ENCODE peak calls at places on chromosomes 3 and 15, in four cellular contexts. One of them, this sample, is unnamed. For H3K4me1, the result is how much of the 10 kb centered on the place peaks cover.

GRCh38 chr3:30640856-30641255 is 34.5 kb downstream of the TGFBR2 start:
- DNase-seq in K562: no peak
- DNase-seq in GM12878: no peak
- DNase-seq in HepG2: no peak
- DNase-seq in this sample: no peak

GRCh38 chr3:38907426-38907825 is 91.4 kb upstream of the SCN10A start:
- DNase-seq in K562: no peak
- DNase-seq in GM12878: no peak
- DNase-seq in HepG2: no peak
- DNase-seq in this sample: no peak

GRCh38 chr3:43181202-43181910 is 75.5 kb upstream of the POMGNT2 start:
- DNase-seq in K562: no peak
- DNase-seq in GM12878: peak
- DNase-seq in HepG2: no peak
- DNase-seq in this sample: no peak

GRCh38 chr3:50125541-50126286 is 29.4 kb upstream of the SEMA3F start:
- DNase-seq in K562: no peak
- DNase-seq in GM12878: no peak
- DNase-seq in HepG2: no peak
- DNase-seq in this sample: peak

GRCh38 chr3:195226445-195226844 is 44.5 kb downstream of the XXYLT1 start:
- DNase-seq in K562: no peak
- DNase-seq in GM12878: no peak
- DNase-seq in HepG2: no peak
- DNase-seq in this sample: peak

GRCh38 chr3:136343873-136344281 is 93.7 kb downstream of the PCCB start:
- DNase-seq in K562: peak
- DNase-seq in GM12878: no peak
- DNase-seq in HepG2: peak
- DNase-seq in this sample: no peak

GRCh38 chr3:134432236-134432635 is 53.5 kb downstream of the ANAPC13 start:
- DNase-seq in K562: no peak
- DNase-seq in GM12878: no peak
- DNase-seq in HepG2: no peak
- DNase-seq in this sample: no peak

GRCh38 chr15:42319206-42319605 is 40.1 kb upstream of the CAPN3 start:
- DNase-seq in K562: no peak
- DNase-seq in GM12878: no peak
- DNase-seq in HepG2: no peak
- DNase-seq in this sample: no peak

GRCh38 chr3:49711489-49711888 is 8.0 kb downstream of the AMIGO3 start:
- DNase-seq in K562: no peak
- DNase-seq in GM12878: no peak
- DNase-seq in HepG2: no peak
- DNase-seq in this sample: no peak

GRCh38 chr15:22265056-22265945 is 185.0 kb downstream of the OR4M2 start:
- DNase-seq in K562: no peak
- DNase-seq in GM12878: no peak
- DNase-seq in HepG2: no peak
- DNase-seq in this sample: no peak

GRCh38 chr3:151219056-151219455 is 16.0 kb upstream of the GPR171 start:
- DNase-seq in K562: no peak
- DNase-seq in GM12878: no peak
- DNase-seq in HepG2: no peak
- DNase-seq in this sample: no peak

GRCh38 chr15:89514596-89515406 is 18.4 kb upstream of the RHCG start:
- DNase-seq in K562: no peak
- DNase-seq in GM12878: no peak
- DNase-seq in HepG2: no peak
- DNase-seq in this sample: no peak

GRCh38 chr15:55823191-55823670 is 80.3 kb upstream of the PRTG start:
- DNase-seq in K562: no peak
- DNase-seq in GM12878: no peak
- DNase-seq in HepG2: no peak
- DNase-seq in this sample: no peak

GRCh38 chr15:39583586-39584265 is 2.8 kb downstream of the THBS1 start:
- DNase-seq in K562: peak
- DNase-seq in GM12878: no peak
- DNase-seq in HepG2: peak
- DNase-seq in this sample: no peak

GRCh38 chr3:99644017-99644416 is 5.6 kb downstream of the COL8A1 start:
- DNase-seq in K562: no peak
- DNase-seq in GM12878: no peak
- DNase-seq in HepG2: no peak
- DNase-seq in this sample: no peak

GRCh38 chr3:169668957-169669681 is 5.6 kb upstream of the MECOM start:
- DNase-seq in K562: peak
- DNase-seq in GM12878: no peak
- DNase-seq in HepG2: peak
- DNase-seq in this sample: no peak

GRCh38 chr3:4421121-4421520 is 45.9 kb downstream of the SUMF1 start:
- DNase-seq in K562: peak
- DNase-seq in GM12878: no peak
- DNase-seq in HepG2: no peak
- DNase-seq in this sample: no peak

GRCh38 chr15:91887921-91888373 is 34.4 kb downstream of the SLCO3A1 start:
- DNase-seq in K562: no peak
- DNase-seq in GM12878: no peak
- DNase-seq in HepG2: no peak
- DNase-seq in this sample: peak

GRCh38 chr3:189270248-189270832 is 98.6 kb downstream of the TPRG1 start:
- DNase-seq in K562: no peak
- DNase-seq in GM12878: no peak
- DNase-seq in HepG2: peak
- DNase-seq in this sample: no peak

DNA sequence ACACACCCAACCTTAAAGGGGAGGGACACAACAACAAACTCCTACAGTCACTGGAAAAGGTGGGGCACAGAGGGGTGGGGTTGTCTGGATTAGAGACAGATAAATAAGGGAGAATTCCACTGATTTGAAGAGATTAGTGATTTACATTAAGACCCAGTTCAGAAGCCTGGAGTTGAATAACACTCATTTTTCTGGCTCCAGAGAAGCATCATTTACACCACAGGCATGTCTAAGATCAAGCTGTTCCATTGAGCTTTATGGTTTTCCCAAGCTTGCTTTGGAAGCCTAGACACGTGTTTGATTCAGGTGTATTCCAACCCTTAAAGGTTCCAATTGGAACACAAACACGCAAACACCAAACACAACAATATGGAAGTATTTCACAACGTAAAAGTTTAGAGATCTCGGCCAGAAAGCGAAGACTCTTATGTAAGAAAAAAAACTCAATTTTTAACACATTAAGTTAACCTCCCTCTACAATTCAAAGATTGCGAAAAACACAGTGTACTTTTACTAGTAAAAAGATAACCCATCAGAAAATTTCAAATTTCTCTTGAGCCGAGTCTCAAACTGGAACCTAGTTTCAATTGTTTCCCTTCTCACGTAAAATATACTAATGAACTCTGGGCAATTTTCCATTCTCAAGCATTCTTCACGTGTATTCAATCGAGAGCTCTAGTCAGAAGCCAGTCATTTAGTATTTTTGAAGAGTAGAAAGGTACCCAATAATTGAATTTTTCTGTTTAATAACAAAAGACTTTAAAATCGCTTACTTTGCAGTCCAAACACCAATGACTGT is 2.1 kb downstream of the TRA2B start:
- DNase-seq in K562: no peak
- DNase-seq in GM12878: no peak
- DNase-seq in HepG2: no peak
- DNase-seq in this sample: no peak
- TF ChIP-seq HDAC6 in K562: no peak
- TF ChIP-seq HDAC6 in GM12878: no peak
- TF ChIP-seq HDAC6 in HepG2: no peak
- TF ChIP-seq HDAC6 in this sample: no peak

GRCh38 chr3:172176385-172176784 is 137.0 kb downstream of the FNDC3B start:
- DNase-seq in K562: no peak
- DNase-seq in GM12878: no peak
- DNase-seq in HepG2: no peak
- DNase-seq in this sample: no peak
- H3K4me1 ChIP-seq in K562: under half
- H3K4me1 ChIP-seq in GM12878: under half
- H3K4me1 ChIP-seq in HepG2: half or more
- H3K4me1 ChIP-seq in this sample: under half

GRCh38 chr3:191234216-191234615 is 35.2 kb downstream of the OSTN start:
- DNase-seq in K562: no peak
- DNase-seq in GM12878: no peak
- DNase-seq in HepG2: no peak
- DNase-seq in this sample: no peak

GRCh38 chr3:191238321-191238817 is 39.3 kb downstream of the OSTN start:
- DNase-seq in K562: no peak
- DNase-seq in GM12878: no peak
- DNase-seq in HepG2: peak
- DNase-seq in this sample: no peak

GRCh38 chr3:191237045-191237882 is 38.2 kb downstream of the OSTN start:
- DNase-seq in K562: no peak
- DNase-seq in GM12878: no peak
- DNase-seq in HepG2: no peak
- DNase-seq in this sample: no peak

GRCh38 chr3:191235331-191236314 is 36.6 kb downstream of the OSTN start:
- DNase-seq in K562: no peak
- DNase-seq in GM12878: peak
- DNase-seq in HepG2: no peak
- DNase-seq in this sample: no peak

DNA sequence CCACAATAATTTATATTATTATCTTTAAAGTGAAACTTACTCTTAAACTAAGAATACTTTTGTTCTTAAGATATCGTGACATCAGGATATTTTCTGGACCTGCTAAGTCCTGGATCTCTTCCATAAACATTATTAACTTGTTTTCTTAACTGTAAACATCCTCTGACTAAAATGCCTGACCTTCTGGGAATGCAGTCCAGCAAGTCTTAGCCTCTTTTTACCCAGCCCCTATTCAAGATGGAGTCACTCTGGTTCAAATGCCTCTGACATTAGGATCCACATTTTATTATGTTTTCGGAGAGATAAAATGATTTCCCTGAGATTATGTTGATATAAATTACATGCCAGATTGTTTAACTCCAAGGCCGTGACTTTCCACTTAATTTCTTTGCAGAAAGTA is 37.6 kb downstream of the OSTN start:
- DNase-seq in K562: no peak
- DNase-seq in GM12878: no peak
- DNase-seq in HepG2: no peak
- DNase-seq in this sample: no peak
- H3K9ac ChIP-seq in K562: no peak
- H3K9ac ChIP-seq in GM12878: no peak
- H3K9ac ChIP-seq in HepG2: no peak
- H3K9ac ChIP-seq in this sample: no peak

GRCh38 chr3:55622116-55622515 is 135.0 kb upstream of the WNT5A start:
- DNase-seq in K562: no peak
- DNase-seq in GM12878: no peak
- DNase-seq in HepG2: no peak
- DNase-seq in this sample: no peak
- TF ChIP-seq HDAC6 in K562: no peak
- TF ChIP-seq HDAC6 in GM12878: no peak
- TF ChIP-seq HDAC6 in HepG2: no peak
- TF ChIP-seq HDAC6 in this sample: no peak

DNA sequence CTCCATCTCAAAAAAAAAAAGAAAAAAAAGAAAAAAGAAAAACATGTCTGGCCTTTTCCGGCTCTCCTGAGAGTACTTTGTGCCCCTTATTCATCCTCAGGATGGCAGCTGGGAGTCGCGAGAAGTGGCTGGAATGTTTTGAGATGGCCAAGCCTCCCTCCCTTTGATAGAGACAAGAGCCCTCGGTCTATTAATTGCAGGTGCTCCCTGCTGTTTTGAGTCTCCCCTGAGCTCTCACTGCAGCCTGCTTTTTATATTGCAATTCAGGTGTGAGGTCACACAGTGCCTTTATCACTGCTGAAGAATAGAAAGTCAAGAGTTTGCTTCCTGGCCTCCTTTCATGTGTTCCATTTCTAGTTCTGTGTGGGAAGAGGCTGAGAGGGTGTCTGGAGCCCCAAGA is 10.9 kb downstream of the CA12 start:
- DNase-seq in K562: no peak
- DNase-seq in GM12878: no peak
- DNase-seq in HepG2: no peak
- DNase-seq in this sample: no peak
- H3K4me1 ChIP-seq in K562: under half
- H3K4me1 ChIP-seq in GM12878: under half
- H3K4me1 ChIP-seq in HepG2: under half
- H3K4me1 ChIP-seq in this sample: under half

GRCh38 chr3:157259825-157260224 is 99.9 kb upstream of the CCNL1 start:
- DNase-seq in K562: no peak
- DNase-seq in GM12878: no peak
- DNase-seq in HepG2: no peak
- DNase-seq in this sample: no peak

GRCh38 chr3:157261000-157261399 is 101.1 kb upstream of the CCNL1 start:
- DNase-seq in K562: no peak
- DNase-seq in GM12878: no peak
- DNase-seq in HepG2: no peak
- DNase-seq in this sample: no peak

GRCh38 chr3:157257101-157257500 is 97.2 kb upstream of the CCNL1 start:
- DNase-seq in K562: no peak
- DNase-seq in GM12878: no peak
- DNase-seq in HepG2: no peak
- DNase-seq in this sample: no peak

GRCh38 chr3:157263027-157263426 is 103.1 kb upstream of the CCNL1 start:
- DNase-seq in K562: no peak
- DNase-seq in GM12878: no peak
- DNase-seq in HepG2: no peak
- DNase-seq in this sample: no peak
- H3K9ac ChIP-seq in K562: no peak
- H3K9ac ChIP-seq in GM12878: no peak
- H3K9ac ChIP-seq in HepG2: no peak
- H3K9ac ChIP-seq in this sample: no peak

GRCh38 chr3:118479376-118479775 is 555.3 kb downstream of the IGSF11 start:
- DNase-seq in K562: no peak
- DNase-seq in GM12878: no peak
- DNase-seq in HepG2: no peak
- DNase-seq in this sample: no peak
- TF ChIP-seq HDAC6 in K562: no peak
- TF ChIP-seq HDAC6 in GM12878: no peak
- TF ChIP-seq HDAC6 in HepG2: no peak
- TF ChIP-seq HDAC6 in this sample: no peak

DNA sequence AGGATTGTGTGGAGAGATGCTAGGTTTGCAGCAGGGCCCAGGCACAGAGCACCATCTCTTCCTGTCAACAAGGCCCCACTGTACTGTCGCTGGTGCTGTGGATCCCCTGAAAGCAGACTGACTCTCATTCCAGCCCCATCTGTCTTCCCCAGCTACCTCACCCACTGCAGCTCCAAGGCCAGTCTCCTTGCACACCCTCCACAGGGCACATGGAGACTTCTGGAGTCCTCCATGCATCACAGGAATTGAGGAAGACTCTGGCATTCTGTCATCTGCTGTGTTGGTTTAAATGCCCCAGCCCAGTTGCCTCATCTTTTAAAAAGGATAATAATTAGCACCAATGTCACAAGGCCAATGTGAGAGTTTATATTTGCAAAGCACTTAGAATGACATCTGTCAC is 301.2 kb downstream of the RPLP1 start:
- DNase-seq in K562: no peak
- DNase-seq in GM12878: no peak
- DNase-seq in HepG2: no peak
- DNase-seq in this sample: no peak
- H3K4me1 ChIP-seq in K562: under half
- H3K4me1 ChIP-seq in GM12878: under half
- H3K4me1 ChIP-seq in HepG2: under half
- H3K4me1 ChIP-seq in this sample: under half

This sample was measured in H1.